ENCODE peak calls at places on chromosomes 16 and 17, in eight cellular contexts. V is lung, X is cardiac muscle cell, R is left ventricle myocardium inferior, U is GM23338, D is AG09309, S is PC-9, Y is PC-3. F is an unnamed sample.

GRCh38 chr16:65012357-65012756 is 109.5 kb downstream of the CDH11 start:
- DNase-seq in V (no peak), X (no peak), R (no peak), U (no peak), D (peak; percentile 40), S (no peak), Y (no peak), F (no peak)

GRCh38 chr16:85061566-85061965 is 34.0 kb downstream of the KIAA0513 start:
- DNase-seq in V (peak; percentile 62), X (no peak), R (peak; percentile 57), U (no peak), D (no peak), S (no peak), Y (no peak), F (no peak)

GRCh38 chr17:15298176-15298575 is 33.0 kb upstream of the PMP22 start:
- DNase-seq in V (no peak), X (no peak), R (no peak), U (no peak), D (no peak), S (no peak), Y (peak; percentile 67), F (peak; percentile 69)

GRCh38 chr17:45063198-45063597 is 2.1 kb downstream of the NMT1 start:
- DNase-seq in V (no peak), X (no peak), R (no peak), U (no peak), D (no peak), S (no peak), Y (no peak), F (no peak)

GRCh38 chr17:64506576-64507417 is at the start of gene CEP95:
- DNase-seq in V (peak; percentile 95), X (peak; percentile 95), R (peak; percentile 96), U (peak; percentile 98), D (peak; percentile 98), S (no peak), Y (peak; percentile 96), F (peak; percentile 91)

GRCh38 chr16:66222756-66223155 is 143.7 kb upstream of the CDH5 start:
- DNase-seq in V (no peak), X (no peak), R (no peak), U (no peak), D (no peak), S (no peak), Y (no peak), F (no peak)

GRCh38 chr17:60563743-60564142 is 36.2 kb upstream of the PPM1D start:
- DNase-seq in V (no peak), X (no peak), R (no peak), U (no peak), D (no peak), S (no peak), Y (peak; percentile 68), F (no peak)

GRCh38 chr17:45368661-45369060 is 51.8 kb upstream of the MAP3K14 start:
- DNase-seq in V (no peak), X (no peak), R (no peak), U (no peak), D (peak; percentile 79), S (no peak), Y (no peak), F (no peak)

GRCh38 chr16:31693733-31694132 is 166.0 kb downstream of the AHSP start:
- DNase-seq in V (no peak), X (no peak), R (no peak), U (no peak), D (no peak), S (no peak), Y (no peak), F (no peak)

GRCh38 chr17:30236807-30237206 is 1.3 kb upstream of the SLC6A4 start:
- DNase-seq in V (peak; percentile 56), X (peak; percentile 86), R (peak; percentile 49), U (peak; percentile 70), D (no peak), S (peak; percentile 49), Y (peak; percentile 39), F (peak; percentile 2)

GRCh38 chr17:1980665-1981250 is 44.4 kb downstream of the RTN4RL1 start:
- DNase-seq in V (no peak), X (no peak), R (no peak), U (no peak), D (no peak), S (no peak), Y (no peak), F (no peak)

GRCh38 chr17:73292031-73292531 is 19.7 kb downstream of the CDC42EP4 start:
- DNase-seq in V (no peak), X (no peak), R (peak; percentile 77), U (no peak), D (no peak), S (peak; percentile 55), Y (peak; percentile 95), F (no peak)
- H3K4me3 ChIP-seq in V (no peak overlapping the region), X (no peak overlapping the region), R (peak overlapping the region; percentile 19), U (no peak overlapping the region), D (peak overlapping the region; percentile 8), S (peak overlapping the region; percentile 46), Y (peak overlapping the region; percentile 42), F (no peak overlapping the region)

GRCh38 chr16:74573622-74574021 is 33.3 kb downstream of the GLG1 start:
- DNase-seq in V (no peak), X (no peak), R (no peak), U (no peak), D (no peak), S (no peak), Y (no peak), F (no peak)

GRCh38 chr16:74575805-74576643 is 30.9 kb downstream of the GLG1 start:
- DNase-seq in V (no peak), X (no peak), R (no peak), U (no peak), D (no peak), S (no peak), Y (no peak), F (no peak)

GRCh38 chr16:74577882-74578366 is 29.0 kb downstream of the GLG1 start:
- DNase-seq in V (no peak), X (no peak), R (no peak), U (no peak), D (peak; percentile 23), S (no peak), Y (peak; percentile 75), F (no peak)

GRCh38 chr16:74574146-74574545 is 32.8 kb downstream of the GLG1 start:
- DNase-seq in V (no peak), X (no peak), R (no peak), U (no peak), D (no peak), S (no peak), Y (no peak), F (no peak)

DNA sequence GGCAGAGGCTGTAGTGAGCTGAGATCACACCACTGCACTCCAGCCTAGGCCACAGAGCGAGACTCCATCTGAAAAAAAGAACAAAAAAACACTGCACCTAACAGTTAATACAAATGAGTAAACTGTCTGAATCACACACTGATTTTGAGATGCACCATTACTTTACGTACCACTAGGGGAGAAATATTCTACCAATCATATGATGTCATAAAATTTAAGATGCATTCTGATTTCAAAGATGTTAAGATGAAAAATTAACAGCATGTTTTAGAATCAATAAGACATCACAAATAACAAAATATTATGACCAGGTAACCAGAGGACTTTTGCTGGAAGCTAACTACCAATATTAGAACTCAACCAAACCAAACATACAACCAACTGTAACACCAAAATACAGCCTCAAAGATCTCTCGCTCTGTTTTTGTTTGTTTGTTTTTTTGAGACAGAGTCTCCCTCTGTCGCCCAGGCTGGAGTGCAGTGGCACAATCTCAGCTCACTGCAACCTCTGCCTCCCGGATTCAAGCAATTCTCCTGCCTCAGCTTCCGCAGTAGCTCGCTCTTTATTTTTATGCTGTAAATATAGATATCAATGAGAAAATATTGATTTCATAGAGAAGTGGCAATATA is 31.6 kb downstream of the GLG1 start:
- DNase-seq in V (no peak), X (no peak), R (no peak), U (no peak), D (no peak), S (no peak), Y (no peak), F (no peak)
- TF ChIP-seq CTCF in V (no peak), X (no peak), R (peak; percentile 9), U (peak; percentile 29), D (no peak), S (no peak), Y (peak; percentile 19), F (no peak)

GRCh38 chr17:57881143-57881542 is 31.3 kb upstream of the MRPS23 start:
- DNase-seq in V (no peak), X (no peak), R (no peak), U (peak; percentile 81), D (peak; percentile 52), S (no peak), Y (no peak), F (no peak)

GRCh38 chr17:57877803-57878202 is 28.0 kb upstream of the MRPS23 start:
- DNase-seq in V (no peak), X (no peak), R (no peak), U (no peak), D (no peak), S (no peak), Y (no peak), F (no peak)

GRCh38 chr17:57881783-57882291 is 32.0 kb upstream of the MRPS23 start:
- DNase-seq in V (no peak), X (no peak), R (no peak), U (no peak), D (no peak), S (no peak), Y (no peak), F (no peak)

GRCh38 chr17:57879437-57880085 is 29.7 kb upstream of the MRPS23 start:
- DNase-seq in V (no peak), X (no peak), R (no peak), U (no peak), D (no peak), S (peak; percentile 49), Y (peak; percentile 86), F (no peak)

GRCh38 chr17:57880086-57880456 is 30.2 kb upstream of the MRPS23 start:
- DNase-seq in V (no peak), X (no peak), R (no peak), U (no peak), D (no peak), S (no peak), Y (peak; percentile 63), F (no peak)
- H3K4me3 ChIP-seq in V (no peak overlapping the region), X (no peak overlapping the region), R (no peak overlapping the region), U (no peak overlapping the region), D (no peak overlapping the region), S (no peak overlapping the region), Y (peak overlapping the region; percentile 26), F (no peak overlapping the region)

DNA sequence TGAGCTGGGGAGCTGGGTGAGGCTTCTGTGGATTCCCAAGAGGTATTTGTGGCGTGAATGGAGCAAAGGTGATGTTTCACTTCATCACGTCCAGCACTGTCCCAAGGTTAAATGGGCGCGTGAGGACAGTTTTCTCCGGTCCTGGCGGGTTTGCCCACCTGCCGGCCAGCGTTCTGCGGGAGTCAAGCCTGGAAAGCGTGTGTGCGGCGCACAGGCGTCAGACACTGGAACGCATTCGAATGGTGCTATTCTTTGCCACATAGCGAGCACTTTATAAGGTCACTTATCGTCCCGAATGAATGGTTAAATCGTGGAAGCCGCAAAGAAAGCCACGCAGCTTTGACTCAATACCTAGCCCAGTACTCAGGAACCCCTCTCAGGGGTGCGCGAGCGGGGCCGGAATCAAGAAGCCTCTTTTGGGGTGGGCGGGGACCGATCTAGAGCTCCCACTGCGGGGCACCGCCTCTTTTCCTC is 446 bp upstream of the PSMD11 start:
- DNase-seq in V (no peak), X (no peak), R (no peak), U (no peak), D (no peak), S (no peak), Y (no peak), F (no peak)
- TF ChIP-seq CTCF in V (no peak), X (no peak), R (no peak), U (peak; percentile 77), D (no peak), S (no peak), Y (no peak), F (no peak)